ENCODE peak calls at places on chromosomes 11 and 22, in seven cellular contexts. L is psoas muscle, A is pancreas, X is colonic mucosa, W is OCI-LY7, Z is right cardiac atrium, M is neural progenitor cell. G is an unnamed sample. For H3K4me1, the result is how much of the 10 kb centered on the place peaks cover.

GRCh38 chr22:45308624-45309421 is 911 bp upstream of the FAM118A start:
- DNase-seq in W (peak), X (no peak), Z (no peak), M (peak), A (no peak), L (peak), G (no peak)

GRCh38 chr22:44438056-44438455 is 60.0 kb downstream of the RTL6 start:
- DNase-seq in M (peak), A (no peak), W (no peak), Z (peak), L (no peak), X (no peak), G (no peak)

GRCh38 chr22:48688366-48688765 is 1139.3 kb downstream of the BRD1 start:
- DNase-seq in W (no peak), M (no peak), L (no peak), X (no peak), A (no peak), Z (no peak), G (no peak)

GRCh38 chr11:61922539-61922938 is 5.2 kb upstream of the RAB3IL1 start:
- DNase-seq in X (peak), A (peak), L (peak), M (no peak), Z (peak), W (no peak), G (peak)

GRCh38 chr22:29311468-29312217 is 3.9 kb downstream of the RASL10A start:
- DNase-seq in A (peak), X (no peak), L (peak), M (no peak), Z (peak), W (no peak), G (peak)

GRCh38 chr11:45252134-45252856 is 33.8 kb downstream of the SYT13 start:
- DNase-seq in Z (peak), A (peak), L (peak), W (peak), M (peak), X (peak), G (peak)

GRCh38 chr22:48821346-48822186 is 1006.1 kb downstream of the BRD1 start:
- DNase-seq in X (no peak), W (no peak), A (no peak), L (no peak), Z (no peak), M (no peak), G (no peak)

GRCh38 chr22:39511226-39511625 is 9.1 kb upstream of the ATF4 start:
- DNase-seq in W (no peak), L (peak), A (no peak), X (no peak), Z (peak), M (no peak), G (peak)

GRCh38 chr22:26805131-26805530 is 147.7 kb downstream of the MIAT start:
- DNase-seq in M (no peak), L (no peak), W (no peak), A (no peak), X (no peak), Z (no peak), G (no peak)

GRCh38 chr11:76783901-76784813 is 1.0 kb downstream of the TSKU start:
- DNase-seq in M (peak), Z (peak), L (peak), W (no peak), A (peak), X (peak), G (peak)

GRCh38 chr11:36375348-36376314 is 79.5 kb downstream of the PRR5L start:
- DNase-seq in W (no peak), X (no peak), M (peak), Z (no peak), L (no peak), A (no peak), G (no peak)

GRCh38 chr11:1515082-1516060 is 28.8 kb upstream of the MOB2 start:
- DNase-seq in W (peak), L (peak), Z (peak), M (peak), X (peak), A (peak), G (peak)

GRCh38 chr22:26892401-26893033 is 235.1 kb downstream of the MIAT start:
- DNase-seq in X (no peak), L (no peak), A (peak), W (no peak), Z (peak), M (no peak), G (peak)

GRCh38 chr11:11425806-11426205 is 72.8 kb upstream of the CSNK2A3 start:
- DNase-seq in X (no peak), Z (no peak), L (no peak), W (no peak), A (no peak), M (no peak), G (no peak)

GRCh38 chr11:86514453-86514852 is 139.8 kb downstream of the CCDC81 start:
- DNase-seq in Z (no peak), L (no peak), A (no peak), M (no peak), X (no peak), W (no peak), G (no peak)

GRCh38 chr11:86511086-86511551 is 136.4 kb downstream of the CCDC81 start:
- DNase-seq in Z (no peak), X (peak), M (no peak), L (no peak), A (no peak), W (no peak), G (no peak)

GRCh38 chr11:86515297-86516094 is 140.8 kb downstream of the CCDC81 start:
- DNase-seq in W (no peak), X (no peak), L (no peak), A (no peak), Z (no peak), M (no peak), G (no peak)

GRCh38 chr11:86513746-86514373 is 139.2 kb downstream of the CCDC81 start:
- DNase-seq in X (no peak), A (no peak), W (no peak), M (no peak), L (no peak), Z (no peak), G (no peak)

GRCh38 chr11:86513138-86513537 is 138.5 kb downstream of the CCDC81 start:
- DNase-seq in W (no peak), Z (no peak), L (no peak), A (no peak), X (no peak), M (no peak), G (no peak)
- H3K27ac ChIP-seq in W (no peak), Z (no peak), L (no peak), A (no peak), X (peak), M (no peak), G (no peak)

GRCh38 chr22:19149047-19149883 is 827 bp downstream of the GSC2 start:
- DNase-seq in X (no peak), W (no peak), Z (no peak), M (peak), L (no peak), A (no peak), G (no peak)
- H3K4me3 ChIP-seq in X (peak), W (no peak), Z (peak), M (peak), L (peak), A (no peak), G (peak)

GRCh38 chr22:41482319-41482935 is 13.5 kb downstream of the ACO2 start:
- DNase-seq in M (no peak), L (no peak), W (peak), Z (no peak), A (no peak), X (no peak), G (peak)
- H3K4me1 ChIP-seq in M (under half), L (half or more), W (under half), Z (under half), A (under half), X (under half), G (under half)

GRCh38 chr22:41876675-41877074 is 38.2 kb downstream of the SHISA8 start:
- DNase-seq in M (no peak), W (no peak), X (no peak), Z (no peak), L (no peak), A (no peak), G (no peak)

GRCh38 chr22:41873391-41873790 is 40.5 kb downstream of the SREBF2 start:
- DNase-seq in M (no peak), Z (no peak), X (no peak), W (no peak), A (no peak), L (no peak), G (no peak)

GRCh38 chr22:41874090-41874489 is 40.8 kb downstream of the SHISA8 start:
- DNase-seq in W (no peak), M (no peak), A (no peak), Z (no peak), X (no peak), L (no peak), G (no peak)

GRCh38 chr22:41876275-41876674 is 38.6 kb downstream of the SHISA8 start:
- DNase-seq in X (no peak), Z (no peak), W (no peak), M (no peak), A (no peak), L (no peak), G (no peak)

DNA sequence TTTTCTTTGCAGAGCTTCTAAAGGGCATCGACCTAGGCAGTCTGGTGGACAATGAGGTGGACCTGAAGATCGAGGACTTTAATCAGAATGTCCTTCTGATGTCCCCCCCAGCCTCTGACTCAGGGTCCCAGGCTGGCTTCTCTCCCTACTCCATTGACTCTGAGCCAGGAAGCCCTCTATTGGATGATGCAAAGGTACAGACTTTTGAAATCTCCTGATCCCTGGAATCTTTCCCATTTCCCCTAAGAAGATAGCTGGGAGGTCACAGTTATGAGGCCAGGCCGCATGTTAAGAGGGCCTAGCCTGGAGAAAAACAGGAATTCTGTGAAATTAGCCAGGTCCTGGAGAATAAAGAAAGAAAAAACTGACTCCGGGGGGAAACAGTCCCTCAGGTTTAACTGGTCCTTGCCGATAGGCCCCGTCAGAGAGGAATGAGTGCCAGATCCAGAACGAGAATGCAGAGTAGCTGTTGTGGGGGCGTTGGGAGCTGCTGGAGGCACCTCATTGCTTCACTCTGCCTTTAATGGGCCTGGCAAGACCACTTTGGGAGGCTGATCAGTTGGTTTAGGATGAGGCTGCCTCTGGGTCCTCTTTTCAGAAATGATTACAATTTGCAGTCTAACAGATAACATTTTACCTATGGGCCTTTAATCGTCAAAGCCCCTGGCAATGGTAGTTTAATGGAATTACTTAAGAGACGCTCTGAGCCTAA is 39.2 kb downstream of the SHISA8 start:
- DNase-seq in A (no peak), W (no peak), X (no peak), L (no peak), Z (no peak), M (no peak), G (no peak)
- H3K27ac ChIP-seq in A (no peak), W (no peak), X (no peak), L (no peak), Z (no peak), M (no peak), G (no peak)

GRCh38 chr11:93850585-93851018 is at the start of gene VSTM5:
- DNase-seq in L (no peak), Z (no peak), X (peak), A (no peak), W (no peak), M (no peak), G (no peak)
- H3K4me3 ChIP-seq in L (peak), Z (peak), X (peak), A (peak), W (no peak), M (peak), G (peak)